ENCODE peak calls at places on chromosomes 12 and 14, in six cellular contexts. One of them, this sample, is unnamed.

GRCh38 chr14:64812412-64812811 is 67.3 kb downstream of the SPTB start:
- DNase-seq in Panc1: no peak
- DNase-seq in tibial nerve: no peak
- DNase-seq in H9: peak; percentile 79
- DNase-seq in thoracic aorta: no peak
- DNase-seq in OCI-LY7: peak; percentile 16
- DNase-seq in this sample: peak; percentile 58

GRCh38 chr14:79730911-79731310 is 480.4 kb downstream of the DIO2 start:
- DNase-seq in Panc1: no peak
- DNase-seq in tibial nerve: no peak
- DNase-seq in H9: no peak
- DNase-seq in thoracic aorta: no peak
- DNase-seq in OCI-LY7: no peak
- DNase-seq in this sample: no peak

GRCh38 chr12:30696943-30697342 is 1.3 kb upstream of the IPO8 start:
- DNase-seq in Panc1: no peak
- DNase-seq in tibial nerve: no peak
- DNase-seq in H9: no peak
- DNase-seq in thoracic aorta: no peak
- DNase-seq in OCI-LY7: no peak
- DNase-seq in this sample: no peak

GRCh38 chr12:121438207-121438606 is 38.3 kb downstream of the RNF34 start:
- DNase-seq in Panc1: no peak
- DNase-seq in tibial nerve: no peak
- DNase-seq in H9: no peak
- DNase-seq in thoracic aorta: no peak
- DNase-seq in OCI-LY7: no peak
- DNase-seq in this sample: no peak

GRCh38 chr12:26156201-26156871 is 31.5 kb upstream of the BHLHE41 start:
- DNase-seq in Panc1: no peak
- DNase-seq in tibial nerve: no peak
- DNase-seq in H9: no peak
- DNase-seq in thoracic aorta: no peak
- DNase-seq in OCI-LY7: peak; percentile 91
- DNase-seq in this sample: no peak

GRCh38 chr12:109764123-109764522 is 50.5 kb downstream of the FAM222A start:
- DNase-seq in Panc1: no peak
- DNase-seq in tibial nerve: no peak
- DNase-seq in H9: peak; percentile 37
- DNase-seq in thoracic aorta: no peak
- DNase-seq in OCI-LY7: peak; percentile 16
- DNase-seq in this sample: no peak

GRCh38 chr12:30111719-30112118 is 328.0 kb upstream of the TMTC1 start:
- DNase-seq in Panc1: no peak
- DNase-seq in tibial nerve: no peak
- DNase-seq in H9: no peak
- DNase-seq in thoracic aorta: no peak
- DNase-seq in OCI-LY7: no peak
- DNase-seq in this sample: no peak

GRCh38 chr12:21881950-21882349 is 59.3 kb downstream of the ABCC9 start:
- DNase-seq in Panc1: no peak
- DNase-seq in tibial nerve: no peak
- DNase-seq in H9: peak; percentile 26
- DNase-seq in thoracic aorta: no peak
- DNase-seq in OCI-LY7: no peak
- DNase-seq in this sample: no peak

GRCh38 chr14:75310295-75311059 is 31.8 kb downstream of the FOS start:
- DNase-seq in Panc1: no peak
- DNase-seq in tibial nerve: peak; percentile 70
- DNase-seq in H9: peak; percentile 94
- DNase-seq in thoracic aorta: peak; percentile 63
- DNase-seq in OCI-LY7: no peak
- DNase-seq in this sample: peak; percentile 74

GRCh38 chr12:70739741-70740140 is 102.5 kb upstream of the PTPRB start:
- DNase-seq in Panc1: no peak
- DNase-seq in tibial nerve: no peak
- DNase-seq in H9: no peak
- DNase-seq in thoracic aorta: no peak
- DNase-seq in OCI-LY7: no peak
- DNase-seq in this sample: no peak

GRCh38 chr12:117470804-117471203 is 109.4 kb upstream of the NOS1 start:
- DNase-seq in Panc1: no peak
- DNase-seq in tibial nerve: no peak
- DNase-seq in H9: no peak
- DNase-seq in thoracic aorta: no peak
- DNase-seq in OCI-LY7: peak; percentile 21
- DNase-seq in this sample: no peak

GRCh38 chr14:21997300-21997699 is 323.7 kb upstream of the OR4E1 start:
- DNase-seq in Panc1: no peak
- DNase-seq in tibial nerve: no peak
- DNase-seq in H9: peak; percentile 74
- DNase-seq in thoracic aorta: no peak
- DNase-seq in OCI-LY7: peak; percentile 29
- DNase-seq in this sample: no peak

GRCh38 chr14:85093631-85094330 is 436.2 kb upstream of the FLRT2 start:
- DNase-seq in Panc1: no peak
- DNase-seq in tibial nerve: no peak
- DNase-seq in H9: no peak
- DNase-seq in thoracic aorta: no peak
- DNase-seq in OCI-LY7: no peak
- DNase-seq in this sample: no peak

GRCh38 chr12:28814246-28814645 is 334.8 kb upstream of the FAR2 start:
- DNase-seq in Panc1: no peak
- DNase-seq in tibial nerve: no peak
- DNase-seq in H9: no peak
- DNase-seq in thoracic aorta: no peak
- DNase-seq in OCI-LY7: no peak
- DNase-seq in this sample: no peak

GRCh38 chr14:42000450-42000849 is 393.8 kb downstream of the LRFN5 start:
- DNase-seq in Panc1: no peak
- DNase-seq in tibial nerve: no peak
- DNase-seq in H9: no peak
- DNase-seq in thoracic aorta: no peak
- DNase-seq in OCI-LY7: no peak
- DNase-seq in this sample: no peak

GRCh38 chr14:104222396-104223036 is 84.1 kb downstream of the KIF26A start:
- DNase-seq in Panc1: no peak
- DNase-seq in tibial nerve: no peak
- DNase-seq in H9: no peak
- DNase-seq in thoracic aorta: no peak
- DNase-seq in OCI-LY7: no peak
- DNase-seq in this sample: no peak

GRCh38 chr12:116924558-116925453 is 14.1 kb downstream of the FBXW8 start:
- DNase-seq in Panc1: no peak
- DNase-seq in tibial nerve: no peak
- DNase-seq in H9: peak; percentile 45
- DNase-seq in thoracic aorta: no peak
- DNase-seq in OCI-LY7: peak; percentile 83
- DNase-seq in this sample: no peak

DNA sequence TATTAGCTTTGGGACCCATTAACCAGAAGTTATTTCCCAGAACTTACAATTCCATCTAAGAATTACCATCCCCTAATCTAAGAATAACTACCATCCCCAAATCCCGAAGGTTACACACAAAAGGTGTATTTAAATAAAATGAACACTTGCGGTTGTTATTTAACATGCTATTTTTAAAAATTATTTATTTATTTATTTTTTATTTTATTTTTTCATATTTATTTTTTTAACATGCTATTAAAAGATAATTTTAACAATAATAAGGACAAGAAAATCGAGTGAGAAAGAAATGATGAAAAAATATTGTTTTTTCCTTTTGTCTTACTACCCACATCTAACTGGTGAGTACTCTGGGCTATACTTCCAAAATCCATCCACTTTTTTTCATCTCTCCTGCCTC is 6.3 kb downstream of the FBXO33 start:
- DNase-seq in Panc1: no peak
- DNase-seq in tibial nerve: no peak
- DNase-seq in H9: no peak
- DNase-seq in thoracic aorta: no peak
- DNase-seq in OCI-LY7: no peak
- DNase-seq in this sample: no peak
- H3K4me1 ChIP-seq in Panc1: peaks cover 14% of the 10 kb centered on the region
- H3K4me1 ChIP-seq in tibial nerve: no peaks in the 10 kb centered on the region
- H3K4me1 ChIP-seq in H9: no peaks in the 10 kb centered on the region
- H3K4me1 ChIP-seq in thoracic aorta: peaks cover 75% of the 10 kb centered on the region
- H3K4me1 ChIP-seq in OCI-LY7: peaks cover 29% of the 10 kb centered on the region
- H3K4me1 ChIP-seq in this sample: peaks cover 4% of the 10 kb centered on the region

GRCh38 chr12:122837306-122838265 is 2.3 kb downstream of the HIP1R start:
- DNase-seq in Panc1: no peak
- DNase-seq in tibial nerve: no peak
- DNase-seq in H9: no peak
- DNase-seq in thoracic aorta: no peak
- DNase-seq in OCI-LY7: peak; percentile 34
- DNase-seq in this sample: no peak
- H3K4me1 ChIP-seq in Panc1: peaks cover 31% of the 10 kb centered on the region
- H3K4me1 ChIP-seq in tibial nerve: no peaks in the 10 kb centered on the region
- H3K4me1 ChIP-seq in H9: peaks cover 3% of the 10 kb centered on the region
- H3K4me1 ChIP-seq in thoracic aorta: peaks cover 40% of the 10 kb centered on the region
- H3K4me1 ChIP-seq in OCI-LY7: peaks cover 35% of the 10 kb centered on the region
- H3K4me1 ChIP-seq in this sample: peaks cover 23% of the 10 kb centered on the region

GRCh38 chr12:68619541-68619940 is 8.8 kb downstream of the RAP1B start:
- DNase-seq in Panc1: no peak
- DNase-seq in tibial nerve: no peak
- DNase-seq in H9: no peak
- DNase-seq in thoracic aorta: no peak
- DNase-seq in OCI-LY7: no peak
- DNase-seq in this sample: no peak
- H3K4me1 ChIP-seq in Panc1: peaks cover 79% of the 10 kb centered on the region
- H3K4me1 ChIP-seq in tibial nerve: no peaks in the 10 kb centered on the region
- H3K4me1 ChIP-seq in H9: no peaks in the 10 kb centered on the region
- H3K4me1 ChIP-seq in thoracic aorta: peaks cover 93% of the 10 kb centered on the region
- H3K4me1 ChIP-seq in OCI-LY7: peaks cover 68% of the 10 kb centered on the region
- H3K4me1 ChIP-seq in this sample: peaks cover 37% of the 10 kb centered on the region

DNA sequence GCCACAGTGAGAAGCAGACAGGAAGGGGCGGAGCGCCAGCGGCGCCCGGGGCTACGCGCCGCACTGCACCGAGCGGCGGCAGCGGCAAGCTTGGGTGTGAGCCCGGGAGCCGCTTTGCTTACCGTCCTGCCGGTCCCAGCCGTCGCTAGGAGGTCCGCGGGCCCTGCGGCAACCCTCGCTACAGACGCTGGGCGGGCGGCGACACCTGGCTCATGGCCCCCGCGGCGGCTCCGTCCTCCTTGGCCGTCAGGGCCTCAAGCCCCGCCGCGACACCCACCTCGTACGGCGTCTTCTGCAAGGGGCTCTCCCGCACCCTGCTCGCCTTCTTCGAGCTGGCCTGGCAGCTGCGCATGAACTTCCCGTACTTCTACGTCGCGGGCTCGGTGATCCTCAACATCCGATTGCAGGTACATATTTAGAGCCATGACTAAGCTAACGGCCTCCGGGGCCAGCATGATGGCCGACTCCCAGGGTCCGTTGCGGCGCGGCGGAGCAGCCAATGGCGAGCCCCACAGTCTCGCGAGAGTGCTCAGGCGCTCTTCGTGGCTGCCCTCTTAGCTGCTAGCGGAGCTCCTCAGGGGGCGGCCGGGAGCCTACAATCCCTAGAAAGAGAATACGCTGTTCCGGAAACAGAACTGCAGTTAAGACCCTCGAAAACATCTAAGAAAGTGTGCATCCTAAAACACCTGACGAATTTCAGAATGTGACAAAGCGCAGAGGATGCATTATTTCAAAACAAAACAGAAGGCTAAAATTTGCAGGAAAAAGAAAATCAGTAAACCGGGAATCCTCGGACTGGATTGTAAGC is at the start of gene SMIM10L1:
- DNase-seq in Panc1: peak; percentile 46
- DNase-seq in tibial nerve: peak; percentile 82
- DNase-seq in H9: peak; percentile 97
- DNase-seq in thoracic aorta: peak; percentile 78
- DNase-seq in OCI-LY7: peak; percentile 97
- DNase-seq in this sample: peak; percentile 90
- H3K4me1 ChIP-seq in Panc1: peaks cover 17% of the 10 kb centered on the region
- H3K4me1 ChIP-seq in tibial nerve: no peaks in the 10 kb centered on the region
- H3K4me1 ChIP-seq in H9: peaks cover 2% of the 10 kb centered on the region
- H3K4me1 ChIP-seq in thoracic aorta: peaks cover 32% of the 10 kb centered on the region
- H3K4me1 ChIP-seq in OCI-LY7: peaks cover 22% of the 10 kb centered on the region
- H3K4me1 ChIP-seq in this sample: peaks cover 1% of the 10 kb centered on the region

DNA sequence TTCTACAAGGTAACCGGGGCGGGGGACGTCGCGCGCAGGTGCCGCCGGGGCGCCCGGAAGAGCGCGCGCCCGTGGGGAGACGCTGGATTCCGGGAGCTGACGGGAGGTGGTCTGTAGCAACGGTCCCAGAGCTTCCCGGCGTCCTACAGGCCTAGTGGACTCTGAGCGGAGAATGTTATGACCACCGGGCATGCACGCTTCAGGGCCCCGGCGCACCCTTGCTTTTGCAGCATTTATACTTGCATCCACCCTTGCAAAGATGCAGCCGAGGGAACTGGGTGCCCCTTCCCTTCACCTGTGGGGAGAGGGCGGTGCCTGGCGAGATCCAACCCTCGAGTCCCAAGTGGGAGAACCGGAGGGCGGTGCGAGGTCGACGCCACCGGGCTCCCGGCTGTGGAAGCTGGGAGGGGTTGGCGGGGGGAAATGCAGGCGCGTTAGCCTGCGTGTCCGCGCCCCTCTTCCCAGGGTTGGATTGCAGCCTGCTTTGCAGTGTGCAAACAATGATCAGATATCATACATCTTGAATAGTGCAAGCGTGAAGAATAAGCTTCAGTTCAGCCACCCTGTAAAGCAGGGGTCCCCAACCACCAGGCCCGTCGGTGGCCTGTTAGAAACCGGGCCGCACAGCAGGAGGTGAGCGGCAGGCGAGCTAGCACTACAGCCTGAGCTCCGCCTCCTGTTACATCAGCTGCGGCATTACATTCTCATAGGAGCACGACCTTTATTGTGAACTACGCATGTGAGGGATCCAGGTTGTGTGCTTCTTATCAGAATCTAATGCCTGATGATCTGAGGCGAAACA is 576 bp downstream of the ERP29 start:
- DNase-seq in Panc1: no peak
- DNase-seq in tibial nerve: no peak
- DNase-seq in H9: peak; percentile 88
- DNase-seq in thoracic aorta: no peak
- DNase-seq in OCI-LY7: peak; percentile 88
- DNase-seq in this sample: peak; percentile 74
- H3K4me1 ChIP-seq in Panc1: peaks cover 14% of the 10 kb centered on the region
- H3K4me1 ChIP-seq in tibial nerve: no peaks in the 10 kb centered on the region
- H3K4me1 ChIP-seq in H9: no peaks in the 10 kb centered on the region
- H3K4me1 ChIP-seq in thoracic aorta: peaks cover 38% of the 10 kb centered on the region
- H3K4me1 ChIP-seq in OCI-LY7: peaks cover 29% of the 10 kb centered on the region
- H3K4me1 ChIP-seq in this sample: peaks cover 13% of the 10 kb centered on the region

DNA sequence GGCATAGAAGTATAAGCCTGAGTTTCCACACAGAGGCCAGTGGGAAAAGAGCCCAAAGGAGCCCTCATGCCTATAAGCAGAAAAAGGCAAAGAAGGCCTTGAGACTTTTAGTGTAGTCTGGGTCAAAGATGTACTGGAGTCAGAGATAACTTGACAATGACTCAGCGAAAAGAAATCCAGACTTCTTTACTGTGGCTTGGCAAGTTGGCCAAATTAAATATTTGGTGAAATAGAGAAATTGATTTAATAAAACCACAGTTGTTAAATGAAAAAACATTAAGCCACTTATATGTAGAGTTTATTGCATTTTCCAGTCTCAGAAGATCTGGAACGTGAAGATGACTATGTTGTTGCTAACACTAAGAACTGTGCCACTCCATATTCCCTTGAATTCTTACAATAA is 105.1 kb downstream of the TMTC3 start:
- DNase-seq in Panc1: no peak
- DNase-seq in tibial nerve: no peak
- DNase-seq in H9: no peak
- DNase-seq in thoracic aorta: no peak
- DNase-seq in OCI-LY7: no peak
- DNase-seq in this sample: no peak
- H3K4me1 ChIP-seq in Panc1: no peaks in the 10 kb centered on the region
- H3K4me1 ChIP-seq in tibial nerve: no peaks in the 10 kb centered on the region
- H3K4me1 ChIP-seq in H9: no peaks in the 10 kb centered on the region
- H3K4me1 ChIP-seq in thoracic aorta: no peaks in the 10 kb centered on the region
- H3K4me1 ChIP-seq in OCI-LY7: no peaks in the 10 kb centered on the region
- H3K4me1 ChIP-seq in this sample: no peaks in the 10 kb centered on the region

GRCh38 chr12:108618079-108618952 is 15.4 kb downstream of the SELPLG start:
- DNase-seq in Panc1: no peak
- DNase-seq in tibial nerve: peak; percentile 68
- DNase-seq in H9: peak; percentile 93
- DNase-seq in thoracic aorta: no peak
- DNase-seq in OCI-LY7: peak; percentile 88
- DNase-seq in this sample: peak; percentile 83
- H3K4me1 ChIP-seq in Panc1: peaks cover 13% of the 10 kb centered on the region
- H3K4me1 ChIP-seq in tibial nerve: no peaks in the 10 kb centered on the region
- H3K4me1 ChIP-seq in H9: no peaks in the 10 kb centered on the region
- H3K4me1 ChIP-seq in thoracic aorta: no peaks in the 10 kb centered on the region
- H3K4me1 ChIP-seq in OCI-LY7: peaks cover 37% of the 10 kb centered on the region
- H3K4me1 ChIP-seq in this sample: peaks cover 11% of the 10 kb centered on the region